ENCODE peak calls at places on chromosomes 1 and 21, in five cellular contexts. L is activated CD8-positive, alpha-beta memory T cell treated with anti-CD3 and anti-CD28 coated beads for 1 hour; O is endodermal cell; M is hepatic stellate cell; J is fibroblast of gingiva. Z is an unnamed sample.
A peak's percentile ranks its signal among the peaks of the same experiment; 100 is the strongest.

GRCh38 chr1:228735871-228736586 is 750 bp downstream of the RHOU start:
- DNase-seq in L (no peak), O (peak; percentile 80), M (no peak), J (no peak), Z (peak; percentile 42)

GRCh38 chr1:192639607-192640368 is 3.8 kb downstream of the RGS13 start:
- DNase-seq in L (no peak), O (no peak), M (peak; percentile 3), J (no peak), Z (no peak)

GRCh38 chr1:203807211-203807610 is 11.8 kb downstream of the ZBED6 start:
- DNase-seq in L (no peak), O (no peak), M (peak; percentile 26), J (peak; percentile 57), Z (no peak)

GRCh38 chr1:154973344-154974085 is 966 bp upstream of the CKS1B start:
- DNase-seq in L (peak; percentile 81), O (peak; percentile 99), M (peak; percentile 78), J (peak; percentile 97), Z (peak; percentile 97)

GRCh38 chr1:116412898-116413297 is 39.9 kb downstream of the ATP1A1 start:
- DNase-seq in L (no peak), O (no peak), M (no peak), J (no peak), Z (no peak)

GRCh38 chr1:178621822-178622221 is 103.2 kb upstream of the RALGPS2 start:
- DNase-seq in L (no peak), O (no peak), M (no peak), J (no peak), Z (no peak)

GRCh38 chr1:245860681-245861552 is 646.2 kb downstream of the SMYD3 start:
- DNase-seq in L (no peak), O (no peak), M (peak; percentile 50), J (peak; percentile 82), Z (no peak)

GRCh38 chr1:109790735-109791494 is 27.2 kb upstream of the EPS8L3 start:
- DNase-seq in L (peak; percentile 56), O (peak; percentile 89), M (no peak), J (peak; percentile 67), Z (peak; percentile 88)

GRCh38 chr1:178941261-178941689 is 70.4 kb upstream of the ANGPTL1 start:
- DNase-seq in L (no peak), O (peak; percentile 52), M (no peak), J (no peak), Z (no peak)

GRCh38 chr21:41751621-41752020 is 15.2 kb downstream of the RIPK4 start:
- DNase-seq in L (no peak), O (no peak), M (no peak), J (no peak), Z (no peak)

GRCh38 chr1:24727490-24728214 is 17.6 kb upstream of the CLIC4 start:
- DNase-seq in L (no peak), O (no peak), M (peak; percentile 89), J (peak; percentile 86), Z (no peak)

GRCh38 chr1:156911587-156912298 is 8.7 kb upstream of the LRRC71 start:
- DNase-seq in L (no peak), O (no peak), M (no peak), J (no peak), Z (no peak)

Z was measured in activated T-cell treated with anti-CD3 and anti-CD28 coated beads, Interleukin-2, amount 50 U/mL, for 48 hours.